ENCODE peak calls at places on chromosomes 7 and 10, in five cellular contexts. X, A, Q, L and W are unnamed samples.

GRCh38 chr7:27349621-27350020 is 107.0 kb downstream of the EVX1 start:
- DNase-seq in X (no peak), A (no peak), Q (no peak), L (no peak), W (no peak)

GRCh38 chr10:97701438-97702064 is 12.0 kb upstream of the MARVELD1 start:
- DNase-seq in X (no peak), A (peak; percentile 77), Q (peak; percentile 56), L (no peak), W (no peak)

GRCh38 chr10:13624630-13625029 is 37.9 kb downstream of the PRPF18 start:
- DNase-seq in X (no peak), A (peak; percentile 34), Q (no peak), L (no peak), W (no peak)

GRCh38 chr7:25149844-25150243 is 24.8 kb upstream of the CYCS start:
- DNase-seq in X (no peak), A (no peak), Q (no peak), L (no peak), W (no peak)

GRCh38 chr10:90571876-90572275 is 286.0 kb downstream of the HTR7 start:
- DNase-seq in X (no peak), A (no peak), Q (no peak), L (no peak), W (no peak)

GRCh38 chr10:31765546-31765945 is 163.1 kb downstream of the ARHGAP12 start:
- DNase-seq in X (no peak), A (no peak), Q (no peak), L (no peak), W (no peak)

GRCh38 chr7:123615344-123615743 is 13.7 kb downstream of the ASB15 start:
- DNase-seq in X (no peak), A (peak; percentile 59), Q (no peak), L (no peak), W (no peak)

GRCh38 chr10:30188567-30189253 is 129.3 kb upstream of the JCAD start:
- DNase-seq in X (no peak), A (no peak), Q (no peak), L (no peak), W (no peak)

GRCh38 chr10:107689318-107689717 is 524.8 kb upstream of the SORCS1 start:
- DNase-seq in X (no peak), A (no peak), Q (no peak), L (no peak), W (no peak)

GRCh38 chr10:58266003-58266825 is 1.5 kb downstream of the IPMK start:
- DNase-seq in X (no peak), A (peak; percentile 78), Q (no peak), L (no peak), W (no peak)

GRCh38 chr10:70169661-70170364 is 501 bp downstream of the SAR1A start:
- DNase-seq in X (no peak), A (no peak), Q (peak; percentile 32), L (no peak), W (no peak)

GRCh38 chr7:12321248-12321647 is 82.4 kb downstream of the VWDE start:
- DNase-seq in X (no peak), A (peak; percentile 7), Q (no peak), L (no peak), W (no peak)

GRCh38 chr10:89032141-89032814 is 41.7 kb downstream of the FAS start:
- DNase-seq in X (no peak), A (peak; percentile 91), Q (no peak), L (no peak), W (no peak)

GRCh38 chr10:5480162-5480931 is 19.0 kb downstream of the CALML5 start:
- DNase-seq in X (no peak), A (no peak), Q (no peak), L (no peak), W (no peak)
- TF ChIP-seq POLR2A in X (no peak), A (no peak), Q (no peak), L (no peak), W (no peak)

GRCh38 chr7:8112685-8113084 is 144.1 kb downstream of the GLCCI1 start:
- DNase-seq in X (no peak), A (no peak), Q (no peak), L (no peak), W (no peak)
- TF ChIP-seq POLR2A in X (no peak), A (no peak), Q (no peak), L (no peak), W (no peak)

DNA sequence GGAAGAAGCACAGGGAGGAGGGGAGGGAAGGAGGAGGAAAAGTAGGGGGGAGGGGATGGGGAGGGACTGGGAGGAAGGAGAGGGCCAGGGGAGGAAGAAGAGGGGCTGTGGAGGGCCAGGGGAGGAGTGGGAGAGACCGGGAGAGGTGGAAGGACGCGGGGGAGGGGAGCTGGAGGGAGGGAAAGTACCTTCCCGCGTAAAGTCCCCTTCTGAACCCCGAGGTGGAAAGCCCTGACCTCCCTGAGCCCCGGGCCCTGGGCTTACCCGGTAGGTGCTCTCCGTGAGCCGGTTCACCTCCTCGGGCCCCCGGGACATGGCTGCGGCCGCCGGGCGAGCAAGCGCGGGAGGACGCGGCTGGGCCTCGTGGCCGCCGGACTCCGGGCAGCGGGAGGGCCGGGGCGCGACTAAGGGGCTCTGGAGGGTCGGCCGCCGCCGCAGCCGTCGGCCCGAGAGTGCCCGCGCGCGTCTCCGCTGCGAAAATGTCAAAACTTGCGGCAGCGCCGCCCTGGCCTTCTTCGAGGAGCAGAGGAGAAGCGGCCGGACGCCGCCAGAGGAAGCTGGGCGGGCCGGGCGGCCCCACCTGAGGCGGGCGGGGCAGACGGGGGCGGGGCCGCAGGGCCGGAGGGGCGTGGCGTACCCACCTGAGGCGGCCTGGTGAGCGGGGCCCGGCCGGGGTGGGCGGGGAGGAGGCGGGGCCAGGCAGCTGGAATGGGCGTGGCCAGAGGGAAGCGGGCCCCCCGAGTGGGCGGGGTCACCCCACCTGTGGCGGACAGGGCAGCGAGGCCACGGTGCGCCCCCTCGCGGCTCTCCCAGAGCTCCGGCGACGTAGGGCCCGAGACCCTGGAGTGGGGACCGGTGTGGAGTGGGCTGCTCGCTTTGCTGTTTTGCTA is at the start of gene BAIAP2L1:
- DNase-seq in X (no peak), A (peak; percentile 49), Q (peak; percentile 98), L (peak; percentile 91), W (no peak)
- TF ChIP-seq POLR2A in X (no peak), A (no peak), Q (no peak), L (peak; percentile 28), W (no peak)

GRCh38 chr10:3780056-3780765 is 4.8 kb downstream of the KLF6 start:
- DNase-seq in X (no peak), A (peak; percentile 71), Q (no peak), L (no peak), W (no peak)
- TF ChIP-seq POLR2A in X (no peak), A (peak; percentile 57), Q (no peak), L (no peak), W (peak; percentile 20)

DNA sequence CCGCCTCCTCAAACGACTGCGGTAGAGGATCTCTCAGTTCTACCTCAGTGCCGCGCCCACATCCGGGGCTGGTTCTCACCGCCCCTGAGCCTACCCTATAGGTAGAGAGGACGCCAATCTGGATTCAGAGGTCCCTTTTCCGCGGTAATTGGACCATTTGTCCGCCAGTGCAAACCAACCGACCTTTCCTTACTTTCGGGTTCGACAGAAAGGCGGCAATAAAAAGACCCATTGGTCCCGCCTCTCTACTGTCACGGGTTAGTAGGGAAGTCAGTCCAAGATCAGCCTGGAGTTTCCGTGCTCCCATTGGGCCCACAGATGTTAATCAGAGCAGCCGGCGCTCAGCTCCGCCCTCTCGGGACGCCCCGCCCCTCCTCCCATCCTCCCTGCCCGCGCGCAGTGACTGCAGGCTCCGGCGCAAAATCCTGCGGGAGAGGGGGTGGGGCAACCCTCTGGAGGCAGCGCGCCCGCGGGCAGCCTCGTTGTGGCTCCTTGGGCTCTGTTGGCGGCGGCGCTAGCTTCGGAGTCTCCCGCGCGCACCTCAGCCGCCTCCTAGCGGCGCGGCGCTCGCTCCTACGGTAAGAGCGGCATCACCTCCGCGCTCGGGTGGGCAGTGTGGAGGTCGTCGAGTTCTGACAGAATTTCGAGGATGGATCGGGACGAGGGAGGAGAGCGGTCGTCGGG is at the start of the genes PHTF2 and TMEM60:
- DNase-seq in X (peak; percentile 96), A (peak; percentile 100), Q (peak; percentile 99), L (peak; percentile 99), W (peak; percentile 99)
- TF ChIP-seq POLR2A in X (peak; percentile 48), A (peak; percentile 48), Q (no peak), L (peak; percentile 72), W (peak; percentile 68)

DNA sequence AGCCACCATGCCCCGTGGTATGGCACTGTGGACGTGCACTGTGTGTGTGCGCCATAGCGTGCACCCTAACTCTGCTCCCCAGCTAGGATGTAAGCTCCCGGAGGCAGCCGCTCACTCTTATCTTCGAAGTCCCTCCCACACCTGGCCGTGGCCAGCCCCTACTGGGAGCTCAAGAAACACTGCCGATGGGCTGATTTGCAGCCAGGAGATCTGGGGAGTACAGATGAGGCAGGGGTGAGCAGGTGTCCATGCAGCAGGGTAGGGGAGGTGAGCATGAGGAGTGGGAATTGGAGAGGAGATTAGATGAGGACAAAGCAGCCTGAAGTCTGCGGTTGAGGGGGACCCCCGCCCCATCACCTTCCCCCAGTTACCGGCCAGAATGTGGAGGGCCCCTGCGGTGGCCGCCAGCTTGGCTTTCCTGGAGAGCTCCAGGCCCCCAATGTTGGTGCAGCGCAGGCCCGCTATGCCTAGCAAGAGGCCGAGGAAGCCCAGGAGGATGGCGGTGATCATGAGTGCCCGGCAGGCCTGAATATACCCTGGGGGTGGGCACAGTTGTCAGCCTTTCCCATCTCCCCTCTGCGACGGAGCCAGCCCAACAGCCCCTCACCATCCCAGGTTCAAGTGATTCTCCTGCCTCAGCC is 3.6 kb downstream of the CLDN15 start:
- DNase-seq in X (no peak), A (no peak), Q (peak; percentile 70), L (no peak), W (no peak)
- TF ChIP-seq POLR2A in X (no peak), A (no peak), Q (no peak), L (no peak), W (no peak)

DNA sequence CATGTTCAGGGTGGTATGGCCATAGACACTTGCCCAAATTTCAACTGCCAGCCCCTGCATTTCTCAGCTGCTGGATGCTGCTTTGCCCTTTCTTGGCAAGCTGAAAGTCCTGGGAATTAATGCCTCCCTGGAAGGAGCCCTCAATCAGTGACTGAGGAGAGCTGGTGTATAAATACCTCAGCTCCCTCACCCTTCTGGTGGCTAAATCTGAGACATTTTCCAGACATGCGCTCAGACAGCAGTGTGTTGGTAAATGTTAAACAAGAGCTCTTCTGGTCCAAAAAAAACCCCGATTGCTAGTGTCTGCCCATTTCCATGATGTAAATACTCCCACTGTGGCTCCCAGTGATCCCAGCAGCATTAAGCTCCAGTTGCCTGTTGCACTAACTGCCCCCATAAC is 6.8 kb upstream of the MYH16 start:
- DNase-seq in X (no peak), A (no peak), Q (no peak), L (no peak), W (no peak)
- TF ChIP-seq POLR2A in X (no peak), A (no peak), Q (no peak), L (no peak), W (no peak)

GRCh38 chr10:4033341-4033896 is 248.4 kb upstream of the KLF6 start:
- DNase-seq in X (no peak), A (peak; percentile 42), Q (no peak), L (no peak), W (no peak)

GRCh38 chr10:4024846-4025245 is 239.8 kb upstream of the KLF6 start:
- DNase-seq in X (no peak), A (no peak), Q (no peak), L (no peak), W (no peak)

GRCh38 chr10:4028027-4028471 is 243.0 kb upstream of the KLF6 start:
- DNase-seq in X (no peak), A (peak; percentile 70), Q (no peak), L (no peak), W (no peak)

GRCh38 chr10:4025339-4025738 is 240.3 kb upstream of the KLF6 start:
- DNase-seq in X (no peak), A (no peak), Q (no peak), L (no peak), W (no peak)

GRCh38 chr10:4028838-4029583 is 244.0 kb upstream of the KLF6 start:
- DNase-seq in X (no peak), A (no peak), Q (no peak), L (no peak), W (no peak)
- TF ChIP-seq POLR2A in X (no peak), A (no peak), Q (no peak), L (no peak), W (no peak)